ENCODE peak calls at places on chromosomes 3 and 15, in six cellular contexts. E is H9, R is colonic mucosa, U is fibroblast of lung, K is endothelial cell of umbilical vein, Y is GM12878. V is an unnamed sample.

GRCh38 chr3:47882338-47882737 is 79.4 kb downstream of the DHX30 start:
- DNase-seq in U (no peak), E (no peak), R (no peak), K (no peak), Y (no peak), V (no peak)

GRCh38 chr15:34001536-34001935 is 33.2 kb downstream of the CHRM5 start:
- DNase-seq in U (no peak), K (peak; percentile 53), E (no peak), Y (no peak), R (no peak), V (no peak)

GRCh38 chr3:57164217-57164605 is 942 bp downstream of the IL17RD start:
- DNase-seq in K (no peak), R (peak; percentile 31), E (no peak), U (peak; percentile 40), Y (no peak), V (peak; percentile 55)

GRCh38 chr3:17494117-17494809 is 248.2 kb downstream of the TBC1D5 start:
- DNase-seq in Y (no peak), K (no peak), U (no peak), E (peak; percentile 50), R (no peak), V (peak; percentile 76)

GRCh38 chr15:75201609-75202250 is at the start of gene C15orf39:
- DNase-seq in E (peak; percentile 83), K (peak; percentile 76), Y (no peak), R (peak; percentile 71), U (peak; percentile 69), V (peak; percentile 94)

GRCh38 chr3:40615916-40616315 is 91.2 kb downstream of the ZNF621 start:
- DNase-seq in U (no peak), R (no peak), K (no peak), E (no peak), Y (no peak), V (peak; percentile 53)

GRCh38 chr15:23518104-23518503 is 47.4 kb upstream of the MKRN3 start:
- DNase-seq in E (no peak), R (no peak), Y (no peak), K (no peak), U (no peak), V (no peak)

GRCh38 chr3:151290673-151291072 is 12.3 kb upstream of the P2RY14 start:
- DNase-seq in R (no peak), E (no peak), K (no peak), Y (no peak), U (peak; percentile 74), V (no peak)

GRCh38 chr3:106438916-106439315 is 570.1 kb upstream of the CBLB start:
- DNase-seq in R (no peak), E (no peak), K (no peak), Y (no peak), U (no peak), V (no peak)

GRCh38 chr15:75620776-75621536 is 4.6 kb downstream of the SNUPN start:
- DNase-seq in Y (no peak), K (peak; percentile 92), E (no peak), R (peak; percentile 54), U (peak; percentile 92), V (no peak)

GRCh38 chr3:151709847-151710246 is 23.9 kb upstream of the AADACL2 start:
- DNase-seq in U (peak; percentile 45), E (no peak), R (no peak), Y (no peak), K (no peak), V (no peak)

GRCh38 chr3:12815719-12816118 is 19.2 kb downstream of the CAND2 start:
- DNase-seq in Y (no peak), R (no peak), U (no peak), K (no peak), E (no peak), V (peak; percentile 77)

GRCh38 chr15:82572311-82572710 is 32.1 kb upstream of the RPS17 start:
- DNase-seq in Y (no peak), U (no peak), R (no peak), K (no peak), E (no peak), V (no peak)

GRCh38 chr3:151581046-151581445 is 120.2 kb upstream of the IGSF10 start:
- DNase-seq in U (peak; percentile 25), R (no peak), E (no peak), Y (no peak), K (no peak), V (no peak)

GRCh38 chr3:110754207-110754916 is 317.3 kb upstream of the NECTIN3 start:
- DNase-seq in U (no peak), K (no peak), R (no peak), E (no peak), Y (no peak), V (no peak)

GRCh38 chr3:64209866-64210609 is 15.2 kb downstream of the PRICKLE2 start:
- DNase-seq in R (peak; percentile 40), E (no peak), K (peak; percentile 100), U (peak; percentile 91), Y (no peak), V (no peak)

GRCh38 chr15:70121656-70122297 is 24.1 kb upstream of the TLE3 start:
- DNase-seq in R (peak; percentile 55), Y (no peak), U (peak; percentile 94), K (peak; percentile 38), E (no peak), V (no peak)

GRCh38 chr15:22845289-22845900 is 6.9 kb downstream of the NIPA2 start:
- DNase-seq in Y (no peak), K (no peak), R (no peak), E (peak; percentile 66), U (peak; percentile 32), V (peak; percentile 72)

GRCh38 chr3:95217661-95218060 is 1154.8 kb downstream of the NSUN3 start:
- DNase-seq in K (no peak), Y (no peak), E (no peak), R (no peak), U (no peak), V (no peak)

GRCh38 chr15:83475551-83475950 is 28.4 kb downstream of the SH3GL3 start:
- DNase-seq in K (no peak), E (no peak), Y (no peak), U (peak; percentile 15), R (no peak), V (no peak)

GRCh38 chr3:197891-198491 is 1.4 kb downstream of the CHL1 start:
- DNase-seq in K (no peak), R (no peak), U (no peak), E (peak; percentile 28), Y (no peak), V (peak; percentile 70)

GRCh38 chr3:35944915-35945710 is 305.8 kb downstream of the ARPP21 start:
- DNase-seq in R (no peak), E (no peak), U (no peak), Y (no peak), K (peak; percentile 36), V (no peak)

GRCh38 chr3:13173186-13173585 is 100.0 kb upstream of the IQSEC1 start:
- DNase-seq in E (no peak), Y (no peak), K (no peak), R (no peak), U (no peak), V (no peak)

GRCh38 chr3:32888739-32889138 is 62.7 kb upstream of the CCR4 start:
- DNase-seq in E (no peak), Y (peak; percentile 72), R (no peak), K (no peak), U (no peak), V (no peak)

GRCh38 chr3:32884532-32885031 is 66.8 kb downstream of the TRIM71 start:
- DNase-seq in R (no peak), E (no peak), Y (no peak), U (no peak), K (no peak), V (no peak)

GRCh38 chr3:32885283-32885935 is 66.0 kb upstream of the CCR4 start:
- DNase-seq in E (no peak), Y (no peak), U (no peak), K (no peak), R (no peak), V (no peak)

GRCh38 chr3:32886911-32887310 is 64.5 kb upstream of the CCR4 start:
- DNase-seq in K (no peak), U (no peak), Y (no peak), R (no peak), E (no peak), V (no peak)

GRCh38 chr3:32886296-32886695 is 65.1 kb upstream of the CCR4 start:
- DNase-seq in E (no peak), R (no peak), U (no peak), K (no peak), Y (no peak), V (no peak)
- H3K4me1 ChIP-seq in E (no peaks in the 10 kb centered on the region), R (no peaks in the 10 kb centered on the region), U (no peaks in the 10 kb centered on the region), K (no peaks in the 10 kb centered on the region), Y (peaks cover 32% of the 10 kb centered on the region), V (no peaks in the 10 kb centered on the region)

DNA sequence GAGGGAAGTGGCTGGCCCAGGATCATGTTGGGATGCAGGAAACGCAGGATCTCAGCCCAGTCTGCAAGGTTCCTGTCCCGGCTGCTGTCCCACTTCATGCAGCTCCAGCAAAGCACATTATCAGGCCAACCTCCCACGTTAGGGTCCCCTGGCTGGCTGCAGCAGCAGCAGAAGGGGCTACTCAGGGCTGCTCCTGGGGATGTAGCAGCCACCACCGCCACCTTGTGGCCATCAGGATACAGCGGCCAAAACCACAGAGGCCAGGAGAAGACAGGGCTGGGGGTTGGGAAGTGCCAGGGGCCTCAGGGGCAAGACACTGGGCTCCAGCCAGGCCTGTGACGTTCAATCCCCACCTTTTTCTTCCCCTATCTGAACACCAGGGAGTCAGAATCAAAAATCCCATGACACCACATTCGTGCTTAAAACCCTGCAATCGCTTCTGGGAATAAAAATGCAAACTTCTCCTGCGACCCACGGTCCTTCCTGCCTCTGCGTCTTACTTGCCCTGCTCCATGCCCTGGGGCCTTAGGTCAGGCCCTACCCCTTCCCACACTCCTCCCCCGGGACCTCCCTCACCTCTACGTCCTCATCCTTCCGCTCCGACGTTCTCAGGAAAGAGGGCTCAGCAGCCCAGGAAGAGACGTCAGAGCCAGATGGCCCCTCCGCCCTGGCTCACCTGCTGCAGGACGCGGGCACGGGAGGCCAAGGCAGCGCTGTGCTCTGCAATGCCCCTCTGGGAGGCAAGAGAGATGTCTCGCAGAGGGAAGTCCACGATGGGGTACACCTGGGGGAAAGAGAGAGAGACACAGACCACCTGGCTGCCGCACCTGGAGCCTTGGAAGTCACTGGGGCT is 21.5 kb downstream of the SSUH2 start:
- DNase-seq in E (peak; percentile 92), R (peak; percentile 58), Y (no peak), K (peak; percentile 63), U (peak; percentile 69), V (peak; percentile 95)
- TF ChIP-seq CTCF in E (peak; percentile 98), R (peak; percentile 86), Y (peak; percentile 91), K (peak; percentile 96), U (peak; percentile 87), V (peak; percentile 99)

GRCh38 chr3:58530354-58530865 is 6.6 kb downstream of the ACOX2 start:
- DNase-seq in E (no peak), K (no peak), R (no peak), Y (no peak), U (no peak), V (no peak)

GRCh38 chr3:58531956-58532355 is 5.0 kb downstream of the ACOX2 start:
- DNase-seq in U (no peak), K (no peak), Y (no peak), R (no peak), E (no peak), V (no peak)

GRCh38 chr3:58531555-58531954 is 5.4 kb downstream of the ACOX2 start:
- DNase-seq in E (no peak), U (no peak), Y (no peak), R (peak; percentile 48), K (no peak), V (no peak)

GRCh38 chr3:58534592-58535494 is 2.1 kb downstream of the ACOX2 start:
- DNase-seq in U (no peak), R (no peak), Y (no peak), K (no peak), E (no peak), V (no peak)

GRCh38 chr3:58532794-58533220 is 4.2 kb downstream of the ACOX2 start:
- DNase-seq in R (peak; percentile 82), U (peak; percentile 67), K (peak; percentile 55), E (peak; percentile 77), Y (peak; percentile 11), V (peak; percentile 92)
- H3K9ac ChIP-seq in R (no peak overlapping the region), U (no peak overlapping the region), K (no peak overlapping the region), E (no peak overlapping the region), Y (no peak overlapping the region), V (no peak overlapping the region)

GRCh38 chr3:71051893-71052687 is 531.4 kb downstream of the FOXP1 start:
- DNase-seq in R (no peak), K (peak; percentile 57), U (peak; percentile 64), E (no peak), Y (no peak), V (no peak)
- H3K4me1 ChIP-seq in R (peaks cover 22% of the 10 kb centered on the region), K (peaks cover 100% of the 10 kb centered on the region), U (peaks cover 29% of the 10 kb centered on the region), E (peaks cover 28% of the 10 kb centered on the region), Y (no peaks in the 10 kb centered on the region), V (peaks cover 20% of the 10 kb centered on the region)